ENCODE peak calls at places on chromosomes 16 and 17, in six cellular contexts. C is GM23338, K is neuronal stem cell, R is IMR-90, Y is H1, A is PC-9. P is an unnamed sample.

GRCh38 chr16:4111748-4112696 is 4.2 kb downstream of the ADCY9 start:
- DNase-seq in K (no peak), Y (no peak), C (no peak), A (no peak), R (peak), P (no peak)

GRCh38 chr17:34379876-34380275 is 16.8 kb upstream of the CCL1 start:
- DNase-seq in Y (no peak), K (no peak), C (no peak), A (no peak), R (no peak), P (no peak)

GRCh38 chr17:73983623-73984410 is 219.7 kb upstream of the RPL38 start:
- DNase-seq in R (no peak), C (no peak), K (no peak), Y (no peak), A (no peak), P (no peak)

GRCh38 chr17:77223642-77224420 is 83.1 kb downstream of the SEC14L1 start:
- DNase-seq in R (no peak), C (no peak), A (no peak), K (no peak), Y (no peak), P (no peak)

GRCh38 chr17:17300624-17301568 is 2.3 kb upstream of the NT5M start:
- DNase-seq in Y (peak), C (peak), A (peak), K (peak), R (peak), P (peak)

GRCh38 chr17:32445075-32445427 is 741 bp downstream of the PSMD11 start:
- DNase-seq in R (peak), A (peak), C (peak), Y (no peak), K (no peak), P (no peak)

GRCh38 chr17:66507103-66507923 is 204.9 kb downstream of the PRKCA start:
- DNase-seq in R (peak), A (peak), C (no peak), K (no peak), Y (no peak), P (no peak)

GRCh38 chr17:39899215-39899614 is 19.2 kb downstream of the GSDMB start:
- DNase-seq in C (no peak), A (no peak), R (no peak), Y (no peak), K (no peak), P (no peak)

GRCh38 chr17:67107811-67108210 is 63.5 kb downstream of the CACNG1 start:
- DNase-seq in C (no peak), Y (no peak), K (no peak), A (no peak), R (no peak), P (no peak)

GRCh38 chr16:21208831-21209230 is 2.5 kb downstream of the ZP2 start:
- DNase-seq in Y (no peak), C (no peak), A (no peak), R (no peak), K (no peak), P (no peak)

GRCh38 chr17:63275318-63275967 is 170.7 kb downstream of the CYB561 start:
- DNase-seq in A (peak), C (no peak), K (no peak), Y (no peak), R (peak), P (no peak)

GRCh38 chr17:77882481-77883212 is 75.9 kb upstream of the TNRC6C start:
- DNase-seq in Y (no peak), K (no peak), C (no peak), R (peak), A (no peak), P (peak)

GRCh38 chr17:48626470-48627241 is 498 bp upstream of the HOXB9 start:
- DNase-seq in Y (no peak), A (no peak), R (peak), C (peak), K (no peak), P (no peak)

GRCh38 chr17:74257311-74257710 is 16.7 kb upstream of the DNAI2 start:
- DNase-seq in Y (no peak), R (no peak), K (no peak), C (no peak), A (no peak), P (no peak)

GRCh38 chr17:82517230-82517865 is 2.2 kb upstream of the FOXK2 start:
- DNase-seq in Y (no peak), K (no peak), C (no peak), A (peak), R (no peak), P (no peak)

GRCh38 chr17:8922451-8922850 is 43.1 kb downstream of the PIK3R5 start:
- DNase-seq in K (no peak), A (no peak), C (no peak), Y (no peak), R (peak), P (no peak)

GRCh38 chr17:38454528-38454927 is 26.3 kb downstream of the ARHGAP23 start:
- DNase-seq in R (peak), A (peak), K (no peak), C (no peak), Y (no peak), P (no peak)

GRCh38 chr17:58335061-58335731 is 6.6 kb upstream of the TSPOAP1 start:
- DNase-seq in K (no peak), A (no peak), R (no peak), C (no peak), Y (no peak), P (peak)
- H3K4me3 ChIP-seq in K (no peak), A (no peak), R (no peak), C (no peak), Y (no peak), P (peak)

GRCh38 chr16:75272097-75272548 is 20.7 kb upstream of the BCAR1 start:
- DNase-seq in K (no peak), R (no peak), Y (no peak), A (no peak), C (no peak), P (no peak)
- H2AFZ ChIP-seq in K (peak), R (peak), Y (no peak), A (no peak), C (no peak), P (no peak)

DNA sequence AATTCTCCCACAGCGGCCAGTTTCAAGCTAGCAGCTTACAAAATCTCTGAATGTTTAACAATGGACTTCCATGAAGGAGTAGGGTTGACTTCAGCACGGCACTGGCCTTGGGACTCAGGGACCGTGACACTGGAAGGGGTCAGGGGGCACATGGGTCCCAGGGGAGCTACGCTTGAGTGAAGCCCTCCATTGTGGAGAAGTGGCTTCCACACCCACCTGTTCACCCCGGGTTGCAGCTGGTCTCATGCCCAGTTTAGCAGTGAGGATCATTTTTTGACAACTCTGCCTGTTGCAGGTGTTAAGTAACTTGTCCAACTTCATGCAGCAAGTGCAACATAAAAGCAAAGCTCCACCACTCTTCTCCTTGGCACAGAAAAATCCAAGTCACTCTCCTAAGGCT is 510.2 kb downstream of the CDH13 start:
- DNase-seq in C (no peak), R (no peak), K (no peak), Y (no peak), A (no peak), P (peak)
- H3K4me3 ChIP-seq in C (no peak), R (peak), K (no peak), Y (no peak), A (no peak), P (peak)

DNA sequence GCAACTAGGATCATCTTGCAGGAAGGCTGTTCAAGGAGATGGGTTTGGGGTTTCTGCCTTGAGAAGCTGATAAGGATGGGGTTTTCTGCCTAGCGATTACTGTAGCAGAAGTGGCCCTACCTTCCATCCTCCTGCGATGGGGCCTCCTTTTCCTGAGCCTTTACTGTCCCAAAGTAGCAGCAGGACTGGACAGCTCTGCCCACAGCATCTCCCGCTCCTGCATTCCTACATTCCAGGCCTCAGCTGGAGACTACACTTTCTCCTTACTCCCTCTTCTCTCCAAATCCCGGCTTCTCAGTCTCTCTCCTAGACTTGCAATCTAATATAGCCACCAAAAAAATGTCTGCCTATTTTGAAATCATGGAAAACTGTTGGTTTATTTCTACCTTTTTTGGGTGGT is 355.4 kb downstream of the CA10 start:
- DNase-seq in K (no peak), R (no peak), C (peak), Y (no peak), A (no peak), P (no peak)
- H2AFZ ChIP-seq in K (no peak), R (no peak), C (no peak), Y (peak), A (no peak), P (no peak)

GRCh38 chr16:8182761-8183160 is 407.6 kb downstream of the TMEM114 start:
- DNase-seq in C (no peak), K (no peak), Y (no peak), A (no peak), R (no peak), P (no peak)
- H3K4me3 ChIP-seq in C (no peak), K (no peak), Y (no peak), A (no peak), R (no peak), P (no peak)

DNA sequence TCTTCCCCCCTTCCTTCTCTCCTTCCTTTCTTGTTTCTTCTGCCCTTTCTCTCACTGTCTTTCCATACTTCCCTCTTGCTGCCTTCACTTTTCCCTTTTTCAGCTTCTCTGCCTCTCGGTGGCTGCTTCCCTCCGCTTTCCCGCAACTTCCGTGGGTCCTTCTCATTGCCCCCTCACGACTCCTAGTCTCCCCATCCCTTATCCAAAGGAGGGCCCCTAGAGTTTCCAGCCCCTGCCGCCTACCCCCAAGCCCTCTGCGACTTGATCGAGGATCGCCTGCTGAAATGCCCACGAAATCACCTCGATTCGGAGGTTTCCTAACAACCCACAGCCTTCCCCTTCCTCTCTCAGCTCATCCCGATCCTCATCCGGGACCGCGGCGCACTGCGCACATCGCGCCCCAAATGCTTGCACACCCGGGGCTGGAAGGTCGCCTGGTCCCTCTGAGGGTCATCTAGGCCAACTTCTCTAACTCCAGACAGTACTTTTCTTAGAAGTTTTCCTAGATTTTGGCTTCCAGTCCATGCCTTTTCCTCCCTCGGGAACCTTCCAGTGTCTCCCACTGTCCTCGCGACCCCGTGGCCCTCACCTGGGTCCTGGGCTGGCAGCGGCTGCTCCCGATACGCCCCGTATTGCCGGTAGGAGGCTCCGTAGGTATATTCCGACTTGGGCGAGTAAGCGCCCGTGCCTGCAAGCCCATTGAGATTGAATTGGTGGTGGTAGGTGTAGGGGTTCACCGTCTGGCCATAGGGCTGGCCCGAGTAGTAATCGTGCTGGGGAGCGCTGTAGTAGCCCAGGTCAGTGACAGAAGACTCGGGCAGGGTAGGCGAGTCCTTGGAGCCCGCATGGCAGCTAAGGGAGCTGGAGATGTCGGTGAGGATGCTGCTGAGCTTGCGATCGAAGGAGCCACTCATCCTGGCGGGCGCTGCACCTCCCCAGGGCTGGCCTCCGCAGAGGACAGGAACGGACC is 654 bp downstream of the DLX3 start:
- DNase-seq in Y (peak), K (no peak), A (peak), R (no peak), C (peak), P (no peak)
- H2AFZ ChIP-seq in Y (no peak), K (peak), A (peak), R (peak), C (peak), P (no peak)